ENCODE peak calls at places on chromosomes 2 and 18, in ten cellular contexts. W, I, Z, T, R, M, C, L, N and S are unnamed samples.

GRCh38 chr2:37711831-37712230 is 40.4 kb upstream of the CDC42EP3 start:
- DNase-seq in W (no peak), I (no peak), Z (peak), T (no peak), R (no peak), M (no peak), C (peak), L (no peak), N (peak), S (no peak)

GRCh38 chr2:236726701-236727450 is 157.3 kb downstream of the ACKR3 start:
- DNase-seq in W (no peak), I (no peak), Z (no peak), T (no peak), R (no peak), M (no peak), C (no peak), L (no peak), N (no peak), S (no peak)

GRCh38 chr18:2258954-2259353 is 312.4 kb downstream of the METTL4 start:
- DNase-seq in W (no peak), I (no peak), Z (no peak), T (no peak), R (no peak), M (no peak), C (peak), L (no peak), N (no peak), S (no peak)

GRCh38 chr2:64228126-64228678 is 84.0 kb upstream of the PELI1 start:
- DNase-seq in W (peak), I (no peak), Z (peak), T (peak), R (peak), M (peak), C (peak), L (peak), N (peak), S (peak)

GRCh38 chr2:222309361-222309760 is 10.6 kb upstream of the PAX3 start:
- DNase-seq in W (no peak), I (no peak), Z (no peak), T (no peak), R (no peak), M (no peak), C (no peak), L (no peak), N (no peak), S (no peak)

GRCh38 chr2:27322301-27322765 is 564 bp downstream of the MPV17 start:
- DNase-seq in W (no peak), I (no peak), Z (peak), T (no peak), R (peak), M (peak), C (peak), L (no peak), N (no peak), S (peak)

GRCh38 chr2:241546771-241547498 is 11.6 kb upstream of the BOK start:
- DNase-seq in W (no peak), I (peak), Z (peak), T (peak), R (no peak), M (no peak), C (peak), L (no peak), N (peak), S (no peak)

GRCh38 chr2:207423886-207424285 is 105.9 kb upstream of the CREB1 start:
- DNase-seq in W (no peak), I (peak), Z (peak), T (no peak), R (no peak), M (no peak), C (peak), L (no peak), N (peak), S (peak)

GRCh38 chr2:120016800-120017199 is 3.9 kb downstream of the EPB41L5 start:
- DNase-seq in W (no peak), I (no peak), Z (no peak), T (no peak), R (no peak), M (no peak), C (no peak), L (no peak), N (no peak), S (no peak)

GRCh38 chr2:96225016-96225533 is 16.4 kb upstream of the STARD7 start:
- DNase-seq in W (no peak), I (no peak), Z (no peak), T (no peak), R (no peak), M (no peak), C (no peak), L (no peak), N (no peak), S (peak)

GRCh38 chr2:238090887-238091286 is 9.3 kb upstream of the ESPNL start:
- DNase-seq in W (no peak), I (no peak), Z (no peak), T (no peak), R (no peak), M (no peak), C (no peak), L (no peak), N (no peak), S (no peak)

GRCh38 chr2:223835701-223836532 is 1.5 kb downstream of the AP1S3 start:
- DNase-seq in W (no peak), I (no peak), Z (no peak), T (no peak), R (peak), M (no peak), C (no peak), L (no peak), N (no peak), S (peak)

GRCh38 chr2:138468617-138469016 is 33.0 kb upstream of the SPOPL start:
- DNase-seq in W (no peak), I (no peak), Z (no peak), T (no peak), R (no peak), M (no peak), C (no peak), L (no peak), N (no peak), S (no peak)

GRCh38 chr2:109127556-109127955 is 1.4 kb upstream of the SH3RF3 start:
- DNase-seq in W (no peak), I (no peak), Z (no peak), T (no peak), R (no peak), M (no peak), C (no peak), L (no peak), N (no peak), S (no peak)

GRCh38 chr2:100142393-100142792 is at the start of gene AFF3:
- DNase-seq in W (no peak), I (no peak), Z (no peak), T (no peak), R (no peak), M (no peak), C (no peak), L (no peak), N (no peak), S (peak)

GRCh38 chr2:158024288-158024898 is 77.3 kb upstream of the UPP2 start:
- DNase-seq in W (peak), I (no peak), Z (peak), T (peak), R (peak), M (peak), C (peak), L (no peak), N (peak), S (peak)

GRCh38 chr2:121626777-121627524 is 22.3 kb downstream of the CLASP1 start:
- DNase-seq in W (no peak), I (no peak), Z (peak), T (no peak), R (peak), M (peak), C (peak), L (no peak), N (peak), S (no peak)

GRCh38 chr18:53324353-53324752 is 900.1 kb downstream of the MBD2 start:
- DNase-seq in W (no peak), I (no peak), Z (no peak), T (no peak), R (no peak), M (no peak), C (no peak), L (no peak), N (no peak), S (no peak)

GRCh38 chr2:171482877-171483276 is 39.4 kb upstream of the CYBRD1 start:
- DNase-seq in W (no peak), I (peak), Z (peak), T (no peak), R (no peak), M (no peak), C (peak), L (no peak), N (no peak), S (no peak)

GRCh38 chr2:201733544-201733943 is 35.1 kb upstream of the MPP4 start:
- DNase-seq in W (no peak), I (no peak), Z (no peak), T (no peak), R (no peak), M (no peak), C (peak), L (no peak), N (no peak), S (no peak)

GRCh38 chr18:23232331-23232730 is 97.0 kb downstream of the CABLES1 start:
- DNase-seq in W (no peak), I (no peak), Z (no peak), T (no peak), R (no peak), M (no peak), C (no peak), L (no peak), N (no peak), S (peak)

GRCh38 chr18:32366586-32367538 is 103.8 kb downstream of the GAREM1 start:
- DNase-seq in W (no peak), I (peak), Z (no peak), T (no peak), R (no peak), M (no peak), C (peak), L (no peak), N (no peak), S (no peak)

GRCh38 chr2:112644155-112644932 is 1.4 kb upstream of the SLC20A1 start:
- DNase-seq in W (no peak), I (no peak), Z (no peak), T (no peak), R (no peak), M (no peak), C (no peak), L (no peak), N (no peak), S (no peak)

GRCh38 chr2:78035804-78036203 is 513.6 kb upstream of the LRRTM4 start:
- DNase-seq in W (no peak), I (no peak), Z (no peak), T (no peak), R (no peak), M (no peak), C (no peak), L (no peak), N (no peak), S (no peak)

GRCh38 chr18:51194604-51195003 is 2.9 kb downstream of the MEX3C start:
- DNase-seq in W (no peak), I (no peak), Z (no peak), T (no peak), R (no peak), M (no peak), C (peak), L (no peak), N (no peak), S (peak)

GRCh38 chr18:48667276-48668254 is 128.7 kb downstream of the CTIF start:
- DNase-seq in W (no peak), I (no peak), Z (peak), T (peak), R (no peak), M (no peak), C (peak), L (no peak), N (peak), S (no peak)

GRCh38 chr2:212619954-212620353 is 81.4 kb upstream of the ERBB4 start:
- DNase-seq in W (no peak), I (no peak), Z (peak), T (no peak), R (no peak), M (no peak), C (peak), L (no peak), N (peak), S (no peak)

GRCh38 chr2:42928692-42929576 is 136.6 kb upstream of the HAAO start:
- DNase-seq in W (peak), I (no peak), Z (peak), T (peak), R (no peak), M (no peak), C (peak), L (no peak), N (no peak), S (peak)

GRCh38 chr2:120656273-120656960 is 79.3 kb upstream of the GLI2 start:
- DNase-seq in W (no peak), I (no peak), Z (no peak), T (no peak), R (no peak), M (no peak), C (no peak), L (no peak), N (peak), S (no peak)

GRCh38 chr2:44104855-44105271 is 63.8 kb upstream of the PPM1B start:
- DNase-seq in W (no peak), I (no peak), Z (no peak), T (no peak), R (no peak), M (no peak), C (no peak), L (no peak), N (no peak), S (peak)
- H3K4me3 ChIP-seq in W (no peak), I (no peak), Z (no peak), T (no peak), R (no peak), M (no peak), C (no peak), L (no peak), N (no peak), S (no peak)

DNA sequence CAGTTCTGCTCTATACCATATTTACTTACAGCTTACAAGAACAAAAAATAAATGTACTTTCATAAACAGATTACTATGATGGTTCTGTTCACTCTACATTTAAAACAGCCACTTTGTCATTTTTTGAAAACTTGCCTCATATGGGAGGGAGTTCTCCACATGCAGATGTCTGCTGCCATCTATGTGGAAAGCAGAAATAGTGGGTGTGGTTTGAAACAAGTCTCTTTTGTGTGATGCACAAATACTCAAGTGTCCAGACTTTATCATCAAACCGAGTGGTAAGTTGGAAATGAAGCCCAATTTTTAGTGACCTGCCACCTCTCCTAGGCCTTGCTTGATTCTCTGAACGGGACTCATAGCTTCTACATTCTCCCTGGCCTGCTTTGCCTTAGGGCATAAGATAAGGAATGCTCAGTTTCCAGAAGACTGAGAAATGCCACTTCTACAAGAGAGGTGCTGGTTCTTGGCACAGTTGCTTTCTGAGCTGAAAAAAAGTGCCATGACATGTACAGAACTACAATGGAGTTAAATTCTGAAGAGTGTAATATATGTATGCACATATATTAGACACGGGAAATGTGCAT is 221.1 kb downstream of the SLC8A1 start:
- DNase-seq in W (no peak), I (no peak), Z (no peak), T (no peak), R (no peak), M (no peak), C (peak), L (no peak), N (no peak), S (no peak)
- TF ChIP-seq CTCF in W (no peak), I (no peak), Z (no peak), T (no peak), R (no peak), M (no peak), C (no peak), L (no peak), N (no peak), S (no peak)

DNA sequence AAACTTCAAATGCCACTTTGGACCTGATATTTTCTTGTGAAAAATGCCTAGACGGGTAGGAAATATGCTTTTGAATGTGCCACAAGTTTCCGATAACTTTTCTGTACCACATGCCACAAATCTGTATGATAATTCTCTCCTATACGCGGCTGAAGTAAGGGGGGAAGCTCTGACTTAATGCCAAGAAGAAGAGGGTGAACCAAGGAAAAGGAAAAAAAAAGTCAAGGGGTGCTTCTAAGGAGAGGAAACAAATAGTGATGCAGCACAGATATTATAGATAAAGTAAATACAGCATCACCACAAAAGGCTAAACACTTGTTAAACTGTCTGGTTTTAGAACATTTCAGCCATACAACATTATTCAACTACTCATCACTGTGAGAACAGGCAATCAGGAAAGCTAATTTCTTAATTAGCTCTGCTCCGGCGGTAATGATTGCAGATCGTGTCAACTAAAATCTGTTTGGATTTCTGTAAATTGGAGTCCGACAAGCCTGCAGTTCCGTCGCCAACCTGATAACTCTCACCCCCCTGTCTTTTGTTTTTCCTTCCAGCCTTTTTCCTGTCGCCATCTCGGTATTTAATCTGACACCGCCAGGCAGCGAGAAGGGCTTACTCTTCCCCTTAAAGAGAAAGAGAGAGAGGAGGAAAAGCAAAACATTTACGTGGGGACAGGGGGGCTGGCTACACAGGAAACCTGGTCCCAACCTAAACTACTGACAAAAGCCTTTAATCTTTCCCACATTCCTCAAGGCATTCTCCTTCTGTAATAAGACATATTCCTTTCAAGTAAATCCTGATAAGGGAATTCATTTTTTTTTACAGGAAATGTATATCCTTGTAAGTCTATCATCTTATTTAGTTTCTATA is 67.5 kb downstream of the ZEB2 start:
- DNase-seq in W (peak), I (no peak), Z (peak), T (peak), R (no peak), M (no peak), C (peak), L (no peak), N (peak), S (no peak)
- H3K4me3 ChIP-seq in W (peak), I (peak), Z (peak), T (peak), R (peak), M (peak), C (peak), L (peak), N (peak), S (no peak)

DNA sequence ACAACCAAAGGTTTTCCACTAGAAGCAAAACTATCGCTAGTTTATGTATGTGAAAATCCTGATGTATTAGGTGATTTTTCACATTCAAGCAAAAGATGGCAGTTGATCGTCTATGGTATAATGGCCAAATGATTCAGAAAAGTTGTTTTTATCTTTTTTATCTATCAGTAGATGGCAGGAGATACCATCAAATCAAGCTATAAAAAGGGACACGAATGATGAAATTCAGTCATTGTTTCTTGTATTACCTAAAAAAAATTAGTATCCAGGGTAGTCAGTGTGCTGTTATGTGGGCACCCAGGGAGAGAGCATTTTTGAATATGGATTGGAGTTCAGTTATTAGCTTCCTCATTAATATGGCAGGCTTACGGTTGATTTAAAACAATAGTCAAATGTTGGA is 22.9 kb upstream of the CAVIN2 start:
- DNase-seq in W (no peak), I (no peak), Z (no peak), T (no peak), R (no peak), M (no peak), C (no peak), L (no peak), N (no peak), S (no peak)
- TF ChIP-seq CTCF in W (no peak), I (no peak), Z (peak), T (no peak), R (no peak), M (no peak), C (no peak), L (no peak), N (no peak), S (no peak)